ENCODE peak calls at places on chromosomes 12 and 14, in ten cellular contexts. One of them, this sample, is unnamed.

GRCh38 chr12:34606749-34607519 is 584.6 kb downstream of the ALG10 start:
- DNase-seq in lung: no peak
- DNase-seq in GM23338: no peak
- DNase-seq in progenitor cell of endocrine pancreas: peak; percentile 10
- DNase-seq in vagina: no peak
- DNase-seq in esophagus squamous epithelium: no peak
- DNase-seq in left lung: peak; percentile 51
- DNase-seq in A549: no peak
- DNase-seq in heart left ventricle: peak; percentile 43
- DNase-seq in suprapubic skin: peak; percentile 62
- DNase-seq in this sample: no peak

GRCh38 chr12:21485998-21486397 is 15.4 kb downstream of the RECQL start:
- DNase-seq in GM23338: no peak
- DNase-seq in left lung: no peak
- DNase-seq in lung: no peak
- DNase-seq in progenitor cell of endocrine pancreas: no peak
- DNase-seq in heart left ventricle: no peak
- DNase-seq in esophagus squamous epithelium: no peak
- DNase-seq in suprapubic skin: no peak
- DNase-seq in A549: no peak
- DNase-seq in vagina: no peak
- DNase-seq in this sample: no peak

GRCh38 chr14:90287791-90288190 is 31.4 kb downstream of the PSMC1 start:
- DNase-seq in heart left ventricle: no peak
- DNase-seq in GM23338: no peak
- DNase-seq in suprapubic skin: no peak
- DNase-seq in esophagus squamous epithelium: no peak
- DNase-seq in vagina: no peak
- DNase-seq in progenitor cell of endocrine pancreas: no peak
- DNase-seq in A549: no peak
- DNase-seq in left lung: no peak
- DNase-seq in lung: no peak
- DNase-seq in this sample: no peak

GRCh38 chr12:24835377-24835776 is 113.5 kb downstream of the BCAT1 start:
- DNase-seq in suprapubic skin: no peak
- DNase-seq in A549: no peak
- DNase-seq in esophagus squamous epithelium: no peak
- DNase-seq in lung: no peak
- DNase-seq in vagina: no peak
- DNase-seq in progenitor cell of endocrine pancreas: no peak
- DNase-seq in left lung: no peak
- DNase-seq in GM23338: no peak
- DNase-seq in heart left ventricle: no peak
- DNase-seq in this sample: no peak

GRCh38 chr12:76470028-76470939 is 89.3 kb downstream of the OSBPL8 start:
- DNase-seq in vagina: no peak
- DNase-seq in esophagus squamous epithelium: no peak
- DNase-seq in progenitor cell of endocrine pancreas: no peak
- DNase-seq in heart left ventricle: no peak
- DNase-seq in A549: peak; percentile 51
- DNase-seq in GM23338: no peak
- DNase-seq in suprapubic skin: no peak
- DNase-seq in left lung: no peak
- DNase-seq in lung: no peak
- DNase-seq in this sample: no peak

GRCh38 chr12:95303476-95303875 is 85.9 kb downstream of the VEZT start:
- DNase-seq in progenitor cell of endocrine pancreas: no peak
- DNase-seq in lung: no peak
- DNase-seq in esophagus squamous epithelium: no peak
- DNase-seq in suprapubic skin: no peak
- DNase-seq in A549: no peak
- DNase-seq in GM23338: no peak
- DNase-seq in vagina: no peak
- DNase-seq in heart left ventricle: no peak
- DNase-seq in left lung: no peak
- DNase-seq in this sample: no peak

GRCh38 chr12:89571481-89572190 is 45.8 kb upstream of the POC1B start:
- DNase-seq in GM23338: no peak
- DNase-seq in vagina: no peak
- DNase-seq in esophagus squamous epithelium: no peak
- DNase-seq in lung: no peak
- DNase-seq in heart left ventricle: no peak
- DNase-seq in A549: no peak
- DNase-seq in left lung: no peak
- DNase-seq in progenitor cell of endocrine pancreas: no peak
- DNase-seq in suprapubic skin: no peak
- DNase-seq in this sample: no peak

GRCh38 chr12:122949816-122950215 is 16.4 kb downstream of the ABCB9 start:
- DNase-seq in left lung: peak; percentile 56
- DNase-seq in lung: no peak
- DNase-seq in vagina: no peak
- DNase-seq in suprapubic skin: no peak
- DNase-seq in esophagus squamous epithelium: no peak
- DNase-seq in heart left ventricle: no peak
- DNase-seq in GM23338: no peak
- DNase-seq in progenitor cell of endocrine pancreas: no peak
- DNase-seq in A549: no peak
- DNase-seq in this sample: no peak

GRCh38 chr12:85405781-85406522 is 125.9 kb downstream of the ALX1 start:
- DNase-seq in progenitor cell of endocrine pancreas: no peak
- DNase-seq in heart left ventricle: no peak
- DNase-seq in esophagus squamous epithelium: no peak
- DNase-seq in A549: no peak
- DNase-seq in suprapubic skin: no peak
- DNase-seq in vagina: no peak
- DNase-seq in GM23338: no peak
- DNase-seq in left lung: no peak
- DNase-seq in lung: no peak
- DNase-seq in this sample: no peak

GRCh38 chr12:63090716-63091115 is 60.3 kb downstream of the AVPR1A start:
- DNase-seq in vagina: no peak
- DNase-seq in esophagus squamous epithelium: no peak
- DNase-seq in progenitor cell of endocrine pancreas: no peak
- DNase-seq in left lung: no peak
- DNase-seq in lung: no peak
- DNase-seq in suprapubic skin: no peak
- DNase-seq in GM23338: no peak
- DNase-seq in A549: no peak
- DNase-seq in heart left ventricle: no peak
- DNase-seq in this sample: no peak

GRCh38 chr12:401235-402126 is at the start of gene CCDC77:
- DNase-seq in esophagus squamous epithelium: no peak
- DNase-seq in lung: peak; percentile 92
- DNase-seq in suprapubic skin: peak; percentile 96
- DNase-seq in GM23338: peak; percentile 97
- DNase-seq in A549: peak; percentile 95
- DNase-seq in progenitor cell of endocrine pancreas: peak; percentile 95
- DNase-seq in left lung: peak; percentile 92
- DNase-seq in heart left ventricle: peak; percentile 93
- DNase-seq in vagina: peak; percentile 97
- DNase-seq in this sample: peak; percentile 90

GRCh38 chr12:18754118-18754707 is 16.3 kb downstream of the CAPZA3 start:
- DNase-seq in A549: no peak
- DNase-seq in suprapubic skin: no peak
- DNase-seq in GM23338: no peak
- DNase-seq in progenitor cell of endocrine pancreas: no peak
- DNase-seq in heart left ventricle: no peak
- DNase-seq in esophagus squamous epithelium: no peak
- DNase-seq in left lung: no peak
- DNase-seq in lung: no peak
- DNase-seq in vagina: no peak
- DNase-seq in this sample: no peak

GRCh38 chr12:41531147-41531829 is 343.2 kb downstream of the PDZRN4 start:
- DNase-seq in left lung: peak; percentile 67
- DNase-seq in A549: no peak
- DNase-seq in heart left ventricle: peak; percentile 79
- DNase-seq in vagina: no peak
- DNase-seq in suprapubic skin: no peak
- DNase-seq in GM23338: no peak
- DNase-seq in progenitor cell of endocrine pancreas: no peak
- DNase-seq in lung: no peak
- DNase-seq in esophagus squamous epithelium: no peak
- DNase-seq in this sample: no peak

GRCh38 chr12:97801471-97802045 is 339.0 kb downstream of the RMST start:
- DNase-seq in left lung: no peak
- DNase-seq in esophagus squamous epithelium: no peak
- DNase-seq in A549: no peak
- DNase-seq in vagina: no peak
- DNase-seq in progenitor cell of endocrine pancreas: no peak
- DNase-seq in suprapubic skin: no peak
- DNase-seq in lung: no peak
- DNase-seq in GM23338: no peak
- DNase-seq in heart left ventricle: no peak
- DNase-seq in this sample: no peak

GRCh38 chr12:90331262-90331661 is 622.6 kb upstream of the ATP2B1 start:
- DNase-seq in A549: no peak
- DNase-seq in esophagus squamous epithelium: no peak
- DNase-seq in progenitor cell of endocrine pancreas: no peak
- DNase-seq in left lung: no peak
- DNase-seq in vagina: no peak
- DNase-seq in heart left ventricle: no peak
- DNase-seq in GM23338: no peak
- DNase-seq in suprapubic skin: no peak
- DNase-seq in lung: no peak
- DNase-seq in this sample: no peak

GRCh38 chr12:52183544-52183910 is 8.3 kb downstream of the KRT80 start:
- DNase-seq in lung: no peak
- DNase-seq in heart left ventricle: no peak
- DNase-seq in vagina: no peak
- DNase-seq in suprapubic skin: no peak
- DNase-seq in A549: no peak
- DNase-seq in GM23338: no peak
- DNase-seq in esophagus squamous epithelium: no peak
- DNase-seq in progenitor cell of endocrine pancreas: no peak
- DNase-seq in left lung: no peak
- DNase-seq in this sample: no peak

GRCh38 chr12:106590601-106591000 is 7.8 kb downstream of the RFX4 start:
- DNase-seq in A549: no peak
- DNase-seq in lung: no peak
- DNase-seq in left lung: no peak
- DNase-seq in vagina: no peak
- DNase-seq in esophagus squamous epithelium: no peak
- DNase-seq in progenitor cell of endocrine pancreas: no peak
- DNase-seq in heart left ventricle: no peak
- DNase-seq in suprapubic skin: no peak
- DNase-seq in GM23338: no peak
- DNase-seq in this sample: no peak
- TF ChIP-seq CTCF in A549: no peak
- TF ChIP-seq CTCF in lung: no peak
- TF ChIP-seq CTCF in left lung: no peak
- TF ChIP-seq CTCF in vagina: no peak
- TF ChIP-seq CTCF in esophagus squamous epithelium: no peak
- TF ChIP-seq CTCF in progenitor cell of endocrine pancreas: no peak
- TF ChIP-seq CTCF in heart left ventricle: no peak
- TF ChIP-seq CTCF in suprapubic skin: no peak
- TF ChIP-seq CTCF in GM23338: no peak
- TF ChIP-seq CTCF in this sample: no peak

GRCh38 chr12:116759783-116760581 is 21.9 kb downstream of the RNFT2 start:
- DNase-seq in esophagus squamous epithelium: no peak
- DNase-seq in lung: no peak
- DNase-seq in progenitor cell of endocrine pancreas: no peak
- DNase-seq in suprapubic skin: no peak
- DNase-seq in left lung: no peak
- DNase-seq in GM23338: peak; percentile 80
- DNase-seq in A549: peak; percentile 32
- DNase-seq in vagina: no peak
- DNase-seq in heart left ventricle: no peak
- DNase-seq in this sample: no peak
- TF ChIP-seq CTCF in esophagus squamous epithelium: no peak
- TF ChIP-seq CTCF in lung: no peak
- TF ChIP-seq CTCF in progenitor cell of endocrine pancreas: peak; percentile 13
- TF ChIP-seq CTCF in suprapubic skin: no peak
- TF ChIP-seq CTCF in left lung: no peak
- TF ChIP-seq CTCF in GM23338: peak; percentile 78
- TF ChIP-seq CTCF in A549: no peak
- TF ChIP-seq CTCF in vagina: no peak
- TF ChIP-seq CTCF in heart left ventricle: no peak
- TF ChIP-seq CTCF in this sample: no peak

DNA sequence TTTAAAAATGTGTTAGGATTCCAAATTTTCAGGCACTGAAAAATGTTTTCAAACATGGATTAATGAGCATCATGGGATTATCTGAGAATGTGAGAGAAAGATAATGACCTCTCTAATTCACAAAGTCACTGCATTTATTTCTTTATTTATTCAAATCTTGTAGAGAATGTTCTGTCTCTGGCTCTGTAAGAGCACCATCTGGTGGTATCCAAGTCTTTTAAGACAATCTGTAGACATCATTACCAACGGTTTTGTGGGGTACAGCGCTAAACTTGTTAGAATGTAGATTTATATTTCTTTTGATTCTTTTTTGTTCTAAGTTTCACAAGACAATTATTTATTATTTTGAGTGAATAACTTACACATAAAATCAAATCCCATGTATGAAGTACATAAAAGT is 956.0 kb upstream of the NOVA1 start:
- DNase-seq in progenitor cell of endocrine pancreas: no peak
- DNase-seq in left lung: no peak
- DNase-seq in vagina: no peak
- DNase-seq in esophagus squamous epithelium: no peak
- DNase-seq in GM23338: peak; percentile 53
- DNase-seq in suprapubic skin: no peak
- DNase-seq in A549: peak; percentile 5
- DNase-seq in lung: no peak
- DNase-seq in heart left ventricle: no peak
- DNase-seq in this sample: no peak
- TF ChIP-seq CTCF in progenitor cell of endocrine pancreas: peak; percentile 35
- TF ChIP-seq CTCF in left lung: no peak
- TF ChIP-seq CTCF in vagina: no peak
- TF ChIP-seq CTCF in esophagus squamous epithelium: no peak
- TF ChIP-seq CTCF in GM23338: peak; percentile 58
- TF ChIP-seq CTCF in suprapubic skin: no peak
- TF ChIP-seq CTCF in A549: no peak
- TF ChIP-seq CTCF in lung: no peak
- TF ChIP-seq CTCF in heart left ventricle: no peak
- TF ChIP-seq CTCF in this sample: no peak

GRCh38 chr14:88454886-88455285 is 69.4 kb downstream of the SPATA7 start:
- DNase-seq in vagina: no peak
- DNase-seq in A549: no peak
- DNase-seq in progenitor cell of endocrine pancreas: no peak
- DNase-seq in heart left ventricle: no peak
- DNase-seq in left lung: no peak
- DNase-seq in esophagus squamous epithelium: no peak
- DNase-seq in lung: no peak
- DNase-seq in suprapubic skin: no peak
- DNase-seq in GM23338: no peak
- DNase-seq in this sample: no peak

GRCh38 chr14:88452231-88452630 is 66.8 kb downstream of the SPATA7 start:
- DNase-seq in esophagus squamous epithelium: no peak
- DNase-seq in progenitor cell of endocrine pancreas: no peak
- DNase-seq in suprapubic skin: no peak
- DNase-seq in A549: peak; percentile 10
- DNase-seq in left lung: no peak
- DNase-seq in heart left ventricle: no peak
- DNase-seq in lung: no peak
- DNase-seq in GM23338: peak; percentile 47
- DNase-seq in vagina: no peak
- DNase-seq in this sample: no peak
- TF ChIP-seq CTCF in esophagus squamous epithelium: no peak
- TF ChIP-seq CTCF in progenitor cell of endocrine pancreas: no peak
- TF ChIP-seq CTCF in suprapubic skin: no peak
- TF ChIP-seq CTCF in A549: no peak
- TF ChIP-seq CTCF in left lung: no peak
- TF ChIP-seq CTCF in heart left ventricle: no peak
- TF ChIP-seq CTCF in lung: no peak
- TF ChIP-seq CTCF in GM23338: peak; percentile 48
- TF ChIP-seq CTCF in vagina: no peak
- TF ChIP-seq CTCF in this sample: no peak

This sample was measured in CD14-positive monocyte.